ENCODE peak calls at places on chromosomes 16 and 17, in five cellular contexts. W, B, K, Z and I are unnamed samples. For H3K27me3, the result is how much of the 10 kb centered on the place peaks cover.

GRCh38 chr17:6640536-6641373 is at the start of the genes KIAA0753 and TXNDC17:
- DNase-seq in K (peak), B (peak), W (peak), Z (peak), I (peak)

GRCh38 chr17:50055426-50056216 is at the start of gene ITGA3:
- DNase-seq in W (peak), K (peak), Z (peak), B (peak), I (peak)

GRCh38 chr16:51430716-51431369 is 279.8 kb upstream of the SALL1 start:
- DNase-seq in W (no peak), Z (no peak), B (no peak), K (no peak), I (no peak)

GRCh38 chr16:50548659-50549560 is 714 bp downstream of the NKD1 start:
- DNase-seq in B (no peak), Z (no peak), K (peak), W (peak), I (peak)

GRCh38 chr16:86231321-86231995 is 278.9 kb upstream of the FOXF1 start:
- DNase-seq in Z (no peak), K (peak), B (no peak), W (peak), I (no peak)

GRCh38 chr16:57801098-57801855 is 1.0 kb downstream of the KIFC3 start:
- DNase-seq in B (no peak), W (no peak), K (no peak), Z (peak), I (peak)

GRCh38 chr16:50816901-50817555 is 75.1 kb downstream of the CYLD start:
- DNase-seq in K (no peak), B (no peak), Z (no peak), W (no peak), I (no peak)

GRCh38 chr17:3866269-3866668 is 20.2 kb upstream of the NCBP3 start:
- DNase-seq in B (no peak), W (no peak), Z (no peak), K (no peak), I (no peak)

GRCh38 chr16:58464916-58465731 is 34.8 kb upstream of the NDRG4 start:
- DNase-seq in B (peak), W (peak), Z (no peak), K (no peak), I (peak)

GRCh38 chr16:84617068-84617630 is 729 bp downstream of the COTL1 start:
- DNase-seq in B (no peak), K (peak), W (peak), Z (no peak), I (peak)

GRCh38 chr16:28312327-28312726 is 20.0 kb downstream of the SBK1 start:
- DNase-seq in K (no peak), B (no peak), W (no peak), Z (no peak), I (no peak)

GRCh38 chr17:3641014-3641413 is 4.5 kb downstream of the CTNS start:
- DNase-seq in W (no peak), K (no peak), B (peak), Z (no peak), I (no peak)

GRCh38 chr16:1330260-1330914 is 3.1 kb upstream of the BAIAP3 start:
- DNase-seq in Z (no peak), W (no peak), K (no peak), B (no peak), I (no peak)

GRCh38 chr17:47888293-47888692 is 7.7 kb upstream of the SP2 start:
- DNase-seq in Z (no peak), B (no peak), K (no peak), W (no peak), I (no peak)

GRCh38 chr17:49114703-49115102 is 17.9 kb upstream of the B4GALNT2 start:
- DNase-seq in B (no peak), Z (no peak), W (no peak), K (no peak), I (no peak)

GRCh38 chr17:59778996-59779395 is 71.5 kb downstream of the VMP1 start:
- DNase-seq in W (no peak), K (no peak), B (no peak), Z (no peak), I (no peak)

GRCh38 chr17:59776577-59776976 is 69.1 kb downstream of the VMP1 start:
- DNase-seq in W (no peak), K (no peak), B (no peak), Z (no peak), I (no peak)

GRCh38 chr17:59775786-59776350 is 68.4 kb downstream of the VMP1 start:
- DNase-seq in Z (no peak), B (no peak), W (no peak), K (no peak), I (no peak)

GRCh38 chr17:59779521-59779920 is 72.1 kb downstream of the VMP1 start:
- DNase-seq in B (no peak), Z (no peak), K (no peak), W (no peak), I (no peak)

GRCh38 chr17:59777033-59777432 is 69.6 kb downstream of the VMP1 start:
- DNase-seq in B (no peak), Z (no peak), W (no peak), K (no peak), I (no peak)
- H3K4me3 ChIP-seq in B (no peak), Z (no peak), W (no peak), K (no peak), I (no peak)

DNA sequence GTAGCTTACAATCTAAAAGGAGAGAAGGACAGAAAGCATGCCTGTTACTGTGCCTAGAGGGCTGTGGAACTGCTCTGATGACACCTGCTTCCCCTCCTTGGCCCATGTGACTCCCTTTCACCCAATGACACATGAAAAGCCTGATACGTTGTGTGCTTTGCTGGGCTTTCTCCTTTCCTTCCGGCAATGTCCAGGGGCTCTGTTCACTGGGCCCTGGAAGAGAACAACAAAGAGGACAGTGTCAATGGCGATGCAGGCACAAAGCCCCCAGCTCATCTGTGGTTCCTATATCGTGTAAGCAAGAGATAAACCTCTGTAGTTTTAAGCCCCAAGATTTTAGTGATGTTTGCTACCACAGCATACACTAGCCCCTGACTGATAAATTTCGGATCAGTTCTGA is 306.1 kb downstream of the ABCC12 start:
- DNase-seq in B (no peak), Z (no peak), W (no peak), K (no peak), I (no peak)
- H3K27me3 ChIP-seq in B (under half), Z (under half), W (under half), K (under half), I (under half)

DNA sequence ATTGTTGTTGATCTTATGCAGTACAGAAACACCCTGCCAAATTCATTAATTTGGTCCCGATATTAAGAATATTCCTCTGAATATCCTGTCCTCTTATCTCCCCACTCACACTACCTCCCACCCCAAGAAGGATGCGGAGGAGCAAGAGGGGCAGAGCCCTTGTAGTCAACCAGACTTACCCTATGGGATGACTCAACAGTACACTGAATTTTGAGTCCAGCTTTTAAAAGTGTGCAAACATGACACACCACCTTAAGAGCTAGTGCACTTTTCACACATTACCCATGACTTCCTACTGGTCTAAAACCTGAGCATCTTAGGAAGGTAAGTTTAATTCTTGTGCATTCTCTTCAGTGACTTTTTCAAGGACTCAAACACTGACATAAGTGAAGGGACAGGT is 9.5 kb downstream of the USP22 start:
- DNase-seq in Z (peak), B (no peak), W (no peak), K (no peak), I (no peak)
- H3K4me3 ChIP-seq in Z (no peak), B (no peak), W (no peak), K (no peak), I (no peak)

GRCh38 chr17:61457226-61457983 is 5.2 kb downstream of the TBX4 start:
- DNase-seq in B (no peak), Z (no peak), W (no peak), K (peak), I (peak)
- H3K27me3 ChIP-seq in B (half or more), Z (under half), W (under half), K (half or more), I (half or more)

GRCh38 chr16:54289242-54290051 is 2.9 kb upstream of the IRX3 start:
- DNase-seq in Z (no peak), K (no peak), B (peak), W (no peak), I (peak)
- H3K4me3 ChIP-seq in Z (no peak), K (no peak), B (peak), W (no peak), I (peak)

GRCh38 chr17:41287050-41287449 is 11.6 kb downstream of the KRTAP9-7 start:
- DNase-seq in W (no peak), K (no peak), B (no peak), Z (no peak), I (no peak)

GRCh38 chr17:41284043-41284442 is 8.5 kb downstream of the KRTAP9-7 start:
- DNase-seq in K (no peak), W (no peak), Z (no peak), B (no peak), I (no peak)

GRCh38 chr17:41284546-41284945 is 9.0 kb downstream of the KRTAP9-7 start:
- DNase-seq in B (no peak), W (no peak), K (no peak), Z (no peak), I (no peak)
- H3K27me3 ChIP-seq in B (under half), W (under half), K (under half), Z (under half), I (under half)

DNA sequence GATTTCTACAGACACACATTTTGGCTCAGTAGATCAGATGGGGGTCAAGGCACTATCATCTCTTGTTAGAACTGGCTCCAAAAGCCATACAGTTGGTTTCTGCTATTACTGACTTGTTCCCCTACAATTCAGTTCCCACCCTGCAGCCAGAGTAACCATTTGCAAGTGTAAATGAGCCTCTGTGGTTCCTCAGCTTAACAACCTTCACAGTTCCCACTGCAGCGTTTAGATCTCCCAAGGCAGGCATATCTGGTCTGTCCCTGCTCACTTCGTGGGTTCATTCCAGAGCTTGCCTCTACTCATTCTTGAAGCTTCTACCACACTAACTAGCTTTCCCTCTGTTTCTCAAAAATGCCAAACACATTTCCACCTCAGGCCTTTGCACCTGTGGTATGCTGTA is 186.1 kb downstream of the CBLN1 start:
- DNase-seq in K (no peak), Z (no peak), B (no peak), W (no peak), I (no peak)
- H3K4me3 ChIP-seq in K (no peak), Z (no peak), B (no peak), W (no peak), I (no peak)